ENCODE peak calls at places on chromosomes 4 and X, in seven cellular contexts. X is SK-N-SH, A is GM12878, B is K562, U is HCT116, T is H1, K is HepG2. W is an unnamed sample.

GRCh38 chrX:17944833-17945497 is 83.9 kb upstream of the RAI2 start:
- DNase-seq in A (no peak), B (peak), T (no peak), K (peak), U (no peak), X (peak), W (peak)

GRCh38 chrX:115689931-115690330 is 129.0 kb downstream of the PLS3 start:
- DNase-seq in B (no peak), X (no peak), K (no peak), U (no peak), T (no peak), A (no peak), W (no peak)

GRCh38 chrX:129577877-129578276 is 37.8 kb downstream of the OCRL start:
- DNase-seq in T (no peak), K (no peak), X (no peak), A (no peak), U (no peak), B (peak), W (no peak)

GRCh38 chrX:132833373-132833772 is 125.1 kb downstream of the HS6ST2 start:
- DNase-seq in B (no peak), K (no peak), A (no peak), U (no peak), X (peak), T (no peak), W (no peak)

GRCh38 chrX:10859353-10859752 is 239.0 kb upstream of the MID1 start:
- DNase-seq in T (no peak), A (no peak), U (no peak), B (no peak), K (no peak), X (no peak), W (no peak)

GRCh38 chrX:41064028-41064427 is 21.2 kb upstream of the USP9X start:
- DNase-seq in T (no peak), A (no peak), B (no peak), U (no peak), K (no peak), X (no peak), W (no peak)

GRCh38 chrX:75155454-75155829 is 641 bp downstream of the ABCB7 start:
- DNase-seq in B (peak), T (no peak), A (no peak), K (no peak), U (no peak), X (peak), W (no peak)

GRCh38 chrX:129875669-129876068 is 30.3 kb upstream of the UTP14A start:
- DNase-seq in B (no peak), T (no peak), A (no peak), U (no peak), K (no peak), X (no peak), W (no peak)

GRCh38 chr4:83214079-83214478 is 70.5 kb downstream of the COQ2 start:
- DNase-seq in B (no peak), U (no peak), K (no peak), A (no peak), T (no peak), X (no peak), W (no peak)

GRCh38 chr4:41865306-41865980 is 69.8 kb upstream of the TMEM33 start:
- DNase-seq in X (no peak), U (no peak), B (no peak), T (no peak), K (no peak), A (no peak), W (peak)

GRCh38 chr4:146023334-146023967 is 84.8 kb upstream of the ZNF827 start:
- DNase-seq in T (no peak), A (peak), B (no peak), X (no peak), U (no peak), K (no peak), W (no peak)

GRCh38 chrX:71846429-71846828 is 64.2 kb upstream of the NHSL2 start:
- DNase-seq in K (peak), A (no peak), U (no peak), B (no peak), X (no peak), T (no peak), W (no peak)

GRCh38 chr4:172515266-172515879 is 653.2 kb upstream of the GALNT7 start:
- DNase-seq in T (peak), A (no peak), K (no peak), B (no peak), X (no peak), U (no peak), W (no peak)
- TF ChIP-seq JUND in T (no peak), A (no peak), K (no peak), B (no peak), X (no peak), U (no peak), W (no peak)

DNA sequence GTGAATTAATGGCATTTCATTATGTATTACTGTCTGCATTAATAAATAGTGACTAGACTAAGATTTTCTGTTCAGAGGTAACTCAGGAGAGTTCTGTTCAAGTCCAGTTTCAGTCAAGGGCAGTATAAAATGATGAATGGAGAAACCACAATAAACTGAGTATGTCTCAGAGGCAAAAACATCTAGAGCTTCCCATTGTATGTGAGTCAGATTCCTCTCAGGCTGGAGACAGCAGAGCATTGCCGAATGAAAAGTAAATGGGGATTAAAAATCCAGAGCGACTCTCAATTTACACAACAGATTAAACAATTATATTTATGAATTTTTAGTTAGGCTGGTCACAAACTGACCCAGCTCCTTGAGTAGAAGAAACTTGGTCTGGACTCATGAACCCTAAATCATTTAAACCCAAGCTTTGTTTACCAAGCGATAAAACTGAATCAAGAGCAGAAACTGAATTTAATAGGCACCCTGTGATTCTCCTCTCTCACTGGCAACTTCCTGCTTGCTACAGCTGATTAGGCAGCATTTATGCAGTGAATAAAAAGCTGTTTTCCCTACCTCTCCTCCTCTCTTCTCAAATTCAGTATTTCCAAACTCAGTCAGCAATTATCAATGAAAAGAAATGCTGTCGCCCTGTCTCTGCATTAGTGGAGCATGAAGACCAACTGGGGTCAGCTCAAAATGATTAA is 567.9 kb downstream of the PDHA2 start:
- DNase-seq in U (no peak), K (no peak), B (no peak), A (no peak), T (no peak), X (no peak), W (no peak)
- TF ChIP-seq JUND in U (no peak), K (no peak), B (no peak), A (no peak), T (no peak), X (no peak), W (no peak)

GRCh38 chr4:184792334-184792733 is 33.4 kb downstream of the ACSL1 start:
- DNase-seq in B (no peak), U (no peak), A (no peak), X (no peak), T (no peak), K (no peak), W (no peak)
- TF ChIP-seq JUND in B (no peak), U (no peak), A (no peak), X (no peak), T (no peak), K (no peak), W (no peak)

GRCh38 chr4:5452156-5452555 is 256.2 kb downstream of the EVC2 start:
- DNase-seq in K (no peak), B (no peak), T (no peak), A (no peak), X (no peak), U (no peak), W (no peak)

GRCh38 chr4:5448286-5448685 is 260.1 kb downstream of the EVC2 start:
- DNase-seq in A (no peak), B (no peak), T (no peak), X (no peak), U (no peak), K (no peak), W (no peak)

GRCh38 chr4:5451243-5451642 is 257.1 kb downstream of the EVC2 start:
- DNase-seq in T (no peak), U (no peak), B (no peak), K (no peak), X (no peak), A (no peak), W (no peak)

GRCh38 chr4:5444918-5445517 is 263.3 kb downstream of the EVC2 start:
- DNase-seq in B (no peak), K (no peak), A (no peak), T (no peak), U (no peak), X (no peak), W (no peak)

DNA sequence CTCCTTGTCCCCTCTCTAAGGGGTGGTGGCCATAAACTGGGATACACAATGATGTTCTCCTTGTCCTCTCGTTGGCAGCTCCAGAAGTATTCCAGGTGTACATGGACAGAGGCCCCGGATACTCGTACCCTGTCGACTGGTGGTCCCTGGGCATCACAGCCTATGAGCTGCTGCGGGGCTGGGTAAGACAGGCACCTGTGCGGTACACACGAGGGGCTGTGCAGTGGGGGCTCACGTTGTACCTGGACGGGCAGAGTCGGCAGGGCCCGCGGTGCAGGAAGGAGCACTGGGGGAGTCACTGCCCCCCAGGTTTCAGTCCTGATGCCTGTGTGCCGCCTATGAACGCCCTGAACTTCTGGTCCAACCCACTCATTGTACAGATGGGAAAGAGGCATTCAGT is 261.8 kb downstream of the EVC2 start:
- DNase-seq in T (no peak), K (no peak), X (no peak), A (no peak), B (no peak), U (no peak), W (no peak)
- TF ChIP-seq JUND in T (no peak), K (no peak), X (no peak), A (no peak), B (no peak), U (no peak), W (no peak)

DNA sequence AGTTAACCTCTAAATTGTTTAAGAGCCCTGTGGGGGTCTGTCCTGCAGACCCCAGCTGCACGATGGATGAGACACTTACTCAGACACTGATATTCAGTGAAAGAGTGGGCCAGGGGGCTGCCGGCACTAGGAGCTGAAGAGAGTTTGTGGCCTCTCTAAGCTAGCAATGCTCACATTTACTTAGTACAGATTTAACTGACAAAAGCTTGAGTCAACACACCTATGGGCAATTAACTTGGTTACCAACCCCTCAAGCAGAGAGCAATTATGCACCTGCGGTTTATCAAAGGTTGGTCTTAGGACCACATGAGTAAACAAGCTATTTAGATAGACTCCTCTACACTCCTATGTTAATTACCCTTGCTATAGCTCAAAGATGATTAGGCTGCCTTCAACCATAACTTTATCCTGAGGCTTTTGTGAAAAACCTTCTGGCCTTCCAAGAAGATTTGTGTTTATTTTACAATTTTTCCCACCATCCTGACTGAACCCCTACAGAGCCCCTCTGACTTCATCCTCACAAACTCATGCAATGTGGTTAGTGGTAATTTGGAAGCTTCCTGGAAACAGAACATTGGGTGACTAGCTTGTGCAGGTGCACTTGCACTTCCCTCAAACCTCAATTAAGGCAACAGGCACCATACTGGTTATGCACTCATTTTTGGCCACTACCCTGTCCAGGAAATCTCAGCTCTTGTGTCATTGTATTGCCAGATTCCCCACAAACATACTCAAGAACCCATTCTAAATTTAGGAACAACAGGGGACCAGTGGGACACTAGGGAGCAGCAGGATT is 234.4 kb upstream of the ITM2A start:
- DNase-seq in A (no peak), U (no peak), T (no peak), X (no peak), K (no peak), B (no peak), W (peak)
- TF ChIP-seq JUND in A (no peak), U (no peak), T (no peak), X (no peak), K (no peak), B (no peak), W (no peak)

DNA sequence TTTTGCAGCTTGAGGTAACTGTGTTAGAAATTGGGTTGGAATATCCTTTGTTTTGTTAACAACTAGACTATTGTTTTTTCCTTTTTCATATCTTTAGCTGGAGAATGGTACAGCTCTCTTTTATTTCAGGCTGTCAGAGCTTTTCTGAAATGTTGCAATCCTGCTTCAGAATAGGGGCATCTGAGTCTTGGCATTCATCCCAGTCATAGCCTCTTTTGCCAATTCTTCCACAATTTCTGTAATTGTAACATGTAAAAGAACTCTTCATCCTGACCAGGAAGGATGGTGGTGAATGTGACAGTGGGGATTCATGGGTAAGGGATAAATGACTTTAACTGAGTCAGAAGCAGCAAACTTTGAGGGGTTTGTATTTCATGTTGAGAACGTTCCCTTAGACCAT is 128.8 kb downstream of the FHIP1A start:
- DNase-seq in U (no peak), T (no peak), B (no peak), X (no peak), A (no peak), K (no peak), W (no peak)
- TF ChIP-seq JUND in U (no peak), T (no peak), B (no peak), X (no peak), A (no peak), K (no peak), W (no peak)

DNA sequence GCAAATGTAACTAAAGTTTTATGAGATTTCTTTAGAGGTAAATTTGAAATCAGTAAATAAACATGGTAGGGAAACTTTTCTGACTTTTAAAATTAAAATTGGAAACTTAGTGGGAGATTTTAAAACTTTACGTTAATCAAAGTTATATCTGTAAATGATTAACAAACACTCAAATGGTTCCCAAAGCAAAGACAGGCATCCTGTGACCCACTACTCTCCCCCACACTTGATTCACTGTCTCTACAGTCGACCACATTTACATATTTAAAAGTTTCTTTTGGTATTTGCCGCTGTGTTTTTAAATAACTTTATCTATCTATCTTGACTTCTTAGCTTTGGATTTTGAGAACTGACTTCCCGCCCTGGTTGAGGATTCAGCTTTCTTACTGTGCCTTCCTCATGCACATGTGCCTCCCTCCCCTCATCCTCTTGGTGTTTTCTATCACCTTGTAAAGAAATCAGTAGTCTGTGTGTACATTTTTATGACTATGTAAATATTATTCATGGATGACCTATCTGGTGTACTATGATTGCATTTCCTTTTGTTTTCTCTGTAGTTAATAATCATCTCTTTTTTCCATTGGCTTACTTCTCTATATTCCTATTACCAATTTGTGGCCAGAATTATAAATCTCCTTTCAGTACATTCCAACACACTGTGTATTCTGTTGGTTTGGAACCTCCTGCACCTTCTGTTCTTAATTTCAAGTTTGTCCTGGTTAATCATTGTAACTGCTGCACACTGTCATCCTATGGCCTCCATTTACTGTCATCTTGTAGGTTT is 72.6 kb downstream of the WWC2 start:
- DNase-seq in U (no peak), K (peak), T (no peak), X (no peak), B (no peak), A (no peak), W (no peak)
- TF ChIP-seq JUND in U (no peak), K (no peak), T (no peak), X (no peak), B (no peak), A (no peak), W (no peak)

GRCh38 chr4:140529434-140529833 is 5.5 kb downstream of the ELMOD2 start:
- DNase-seq in B (peak), T (no peak), A (no peak), K (peak), U (no peak), X (peak), W (no peak)
- TF ChIP-seq JUND in B (peak), T (no peak), A (no peak), K (no peak), U (no peak), X (no peak), W (no peak)

GRCh38 chr4:27887646-27888045 is 1027.0 kb downstream of the STIM2 start:
- DNase-seq in K (no peak), U (no peak), X (no peak), A (no peak), T (no peak), B (no peak), W (no peak)
- TF ChIP-seq JUND in K (no peak), U (no peak), X (no peak), A (no peak), T (no peak), B (no peak), W (no peak)

W was measured in T47D.